ENCODE peak calls at places on chromosome 7, in five cellular contexts. G is K562, J is A549, P is HepG2, Z is GM12878. A is an unnamed sample.

GRCh38 chr7:464712-465461 is 54.8 kb downstream of the PDGFA start:
- DNase-seq in G (no peak), J (no peak), P (peak), Z (no peak), A (no peak)

GRCh38 chr7:16652888-16653287 is 6.9 kb downstream of the BZW2 start:
- DNase-seq in G (no peak), J (no peak), P (no peak), Z (no peak), A (no peak)

GRCh38 chr7:65287023-65287422 is 86.6 kb upstream of the ZNF92 start:
- DNase-seq in G (no peak), J (no peak), P (no peak), Z (no peak), A (no peak)

GRCh38 chr7:65307651-65308299 is 65.9 kb upstream of the ZNF92 start:
- DNase-seq in G (peak), J (peak), P (peak), Z (peak), A (peak)

GRCh38 chr7:132655071-132655761 is 78.9 kb upstream of the PLXNA4 start:
- DNase-seq in G (peak), J (no peak), P (no peak), Z (no peak), A (peak)

GRCh38 chr7:8149222-8149621 is 112.7 kb downstream of the ICA1 start:
- DNase-seq in G (no peak), J (no peak), P (no peak), Z (no peak), A (no peak)

GRCh38 chr7:43649755-43650274 is 66.9 kb downstream of the STK17A start:
- DNase-seq in G (no peak), J (no peak), P (no peak), Z (peak), A (no peak)

GRCh38 chr7:48426966-48427555 is 255.8 kb downstream of the ABCA13 start:
- DNase-seq in G (no peak), J (peak), P (no peak), Z (no peak), A (no peak)

GRCh38 chr7:79282051-79282694 is 171.3 kb downstream of the MAGI2 start:
- DNase-seq in G (no peak), J (peak), P (no peak), Z (no peak), A (peak)

GRCh38 chr7:155851892-155852291 is 39.6 kb upstream of the SHH start:
- DNase-seq in G (no peak), J (no peak), P (no peak), Z (no peak), A (no peak)

GRCh38 chr7:70714506-70715038 is 417.4 kb upstream of the GALNT17 start:
- DNase-seq in G (no peak), J (no peak), P (no peak), Z (no peak), A (no peak)

GRCh38 chr7:47588704-47589225 is 6.9 kb upstream of the TNS3 start:
- DNase-seq in G (no peak), J (no peak), P (no peak), Z (no peak), A (no peak)

GRCh38 chr7:85621286-85621685 is 434.4 kb upstream of the SEMA3D start:
- DNase-seq in G (no peak), J (no peak), P (no peak), Z (no peak), A (no peak)

GRCh38 chr7:76037310-76037709 is 10.5 kb downstream of the STYXL1 start:
- DNase-seq in G (no peak), J (no peak), P (no peak), Z (no peak), A (no peak)

GRCh38 chr7:36651404-36651803 is 72.9 kb downstream of the AOAH start:
- DNase-seq in G (no peak), J (no peak), P (no peak), Z (no peak), A (no peak)

GRCh38 chr7:78510580-78511188 is 712.1 kb downstream of the PHTF2 start:
- DNase-seq in G (peak), J (peak), P (peak), Z (no peak), A (peak)

GRCh38 chr7:105654994-105655900 is 74.0 kb upstream of the EFCAB10 start:
- DNase-seq in G (peak), J (no peak), P (no peak), Z (no peak), A (peak)

GRCh38 chr7:46245587-46246111 is 324.6 kb upstream of the IGFBP3 start:
- DNase-seq in G (no peak), J (no peak), P (no peak), Z (no peak), A (peak)

GRCh38 chr7:8638076-8638475 is 204.7 kb downstream of the NXPH1 start:
- DNase-seq in G (no peak), J (no peak), P (no peak), Z (no peak), A (no peak)

GRCh38 chr7:37645276-37646040 is 38.1 kb upstream of the GPR141 start:
- DNase-seq in G (no peak), J (no peak), P (no peak), Z (no peak), A (no peak)

GRCh38 chr7:101175664-101176063 is 4.4 kb downstream of the NAT16 start:
- DNase-seq in G (no peak), J (no peak), P (no peak), Z (no peak), A (no peak)
- TF ChIP-seq JUNB in G (no peak), J (no peak), P (no peak), Z (no peak), A (no peak)

DNA sequence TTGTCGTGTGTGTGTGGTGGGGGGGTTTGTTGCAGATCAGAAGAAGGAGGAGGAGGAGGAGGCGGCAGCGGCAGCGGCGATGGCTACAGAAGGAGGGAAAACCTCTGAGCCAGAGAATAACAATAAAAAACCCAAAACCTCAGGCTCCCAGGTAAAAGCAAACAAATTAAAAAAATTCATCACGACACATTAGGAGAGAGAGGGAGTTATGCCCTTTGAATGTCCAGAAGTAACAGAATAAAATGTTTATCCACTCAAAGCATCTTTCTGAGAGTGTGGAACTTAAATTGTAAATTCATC is 709 bp downstream of the SP4 start:
- DNase-seq in G (no peak), J (no peak), P (no peak), Z (no peak), A (no peak)
- TF ChIP-seq JUNB in G (no peak), J (no peak), P (no peak), Z (no peak), A (no peak)

DNA sequence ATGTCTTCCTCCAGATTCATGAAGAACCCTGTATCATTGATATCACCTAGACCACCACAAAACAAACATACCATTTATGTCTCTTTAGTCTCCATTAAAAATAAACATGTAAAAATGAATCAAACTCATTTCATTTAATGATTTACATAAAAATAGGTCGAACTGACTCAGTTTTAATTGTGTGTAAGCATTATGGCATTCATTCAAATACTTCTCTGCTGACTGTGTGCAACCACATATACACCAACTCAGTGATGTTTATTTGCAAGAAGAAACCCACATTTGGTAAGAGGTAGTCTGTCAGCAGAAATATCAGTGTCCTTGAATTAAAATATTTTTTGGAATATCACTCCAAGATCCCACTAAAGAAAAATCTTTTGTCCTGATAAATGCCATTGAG is 30.5 kb downstream of the ABCB1 start:
- DNase-seq in G (no peak), J (no peak), P (no peak), Z (no peak), A (no peak)
- TF ChIP-seq JUNB in G (no peak), J (no peak), P (no peak), Z (no peak), A (no peak)

GRCh38 chr7:13742126-13742525 is 247.3 kb downstream of the ETV1 start:
- DNase-seq in G (peak), J (no peak), P (no peak), Z (no peak), A (peak)
- TF ChIP-seq JUNB in G (no peak), J (no peak), P (no peak), Z (no peak), A (no peak)

DNA sequence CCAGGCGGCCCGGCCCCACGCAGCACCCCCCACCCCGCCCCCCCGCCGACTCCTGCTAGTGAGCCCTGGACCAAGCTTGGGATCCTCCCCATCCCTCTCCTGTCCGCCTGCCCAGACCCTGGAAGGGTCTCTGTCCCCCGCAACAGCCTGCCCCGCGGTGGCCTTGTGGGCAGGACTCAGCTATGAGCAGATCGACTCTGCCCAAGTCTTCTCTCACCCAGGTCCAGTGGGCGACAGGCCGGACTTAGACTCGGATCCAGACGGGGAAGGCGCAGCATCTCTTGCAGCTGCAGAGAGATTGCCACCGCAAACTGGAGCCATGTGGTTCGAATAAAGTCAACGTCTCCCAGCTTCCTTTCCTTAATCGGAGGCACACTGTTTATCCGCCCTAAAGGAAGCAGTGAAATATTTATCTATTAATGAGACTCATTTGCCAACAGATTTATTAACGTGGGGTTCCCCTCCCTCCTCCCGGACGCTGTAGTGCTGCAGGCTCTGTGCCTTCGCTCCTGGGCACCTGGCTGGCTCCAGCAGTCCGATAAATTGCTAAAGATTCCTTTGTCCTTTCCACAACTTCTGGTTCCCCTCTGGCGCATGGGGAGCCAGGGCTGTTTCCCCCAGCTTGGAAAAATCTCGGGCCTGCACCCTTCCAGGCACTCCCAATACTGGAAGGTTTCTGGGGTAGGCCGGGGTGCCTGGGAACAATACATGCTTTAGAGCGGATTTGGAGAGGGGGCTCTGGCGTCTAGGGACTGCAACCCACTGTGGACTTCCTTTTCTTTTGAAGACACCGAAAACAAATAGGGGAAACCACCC is 634 bp upstream of the HOXA7 start:
- DNase-seq in G (no peak), J (no peak), P (no peak), Z (no peak), A (no peak)
- TF ChIP-seq JUNB in G (no peak), J (no peak), P (no peak), Z (no peak), A (no peak)

A was measured in GM23338.